ENCODE peak calls at places on chromosomes 6 and 20, in five cellular contexts. V is GM12878, A is H1, T is HepG2, B is NT2/D1. P is an unnamed sample.

GRCh38 chr6:131819507-131820228 is 11.8 kb downstream of the ENPP1 start:
- DNase-seq in V (no peak), A (no peak), T (peak), B (no peak), P (no peak)

GRCh38 chr20:32610897-32611218 is 25.7 kb upstream of the NOL4L start:
- DNase-seq in V (no peak), A (no peak), T (no peak), B (no peak), P (no peak)

GRCh38 chr6:84033523-84034451 is at the start of gene MRAP2:
- DNase-seq in V (no peak), A (no peak), T (no peak), B (no peak), P (peak)

GRCh38 chr20:41349266-41349665 is 8.6 kb downstream of the LPIN3 start:
- DNase-seq in V (no peak), A (no peak), T (no peak), B (no peak), P (no peak)

GRCh38 chr6:79737172-79737571 is 106.0 kb downstream of the SH3BGRL2 start:
- DNase-seq in V (no peak), A (no peak), T (no peak), B (no peak), P (no peak)

GRCh38 chr6:134466751-134467525 is 149.0 kb upstream of the SGK1 start:
- DNase-seq in V (no peak), A (no peak), T (peak), B (no peak), P (no peak)

GRCh38 chr6:70864404-70864803 is 92.5 kb downstream of the B3GAT2 start:
- DNase-seq in V (no peak), A (no peak), T (no peak), B (no peak), P (no peak)

GRCh38 chr20:63587781-63588591 is 13.9 kb upstream of the HELZ2 start:
- DNase-seq in V (no peak), A (no peak), T (no peak), B (no peak), P (no peak)

GRCh38 chr20:23320317-23320716 is 30.3 kb upstream of the NXT1 start:
- DNase-seq in V (no peak), A (no peak), T (peak), B (no peak), P (peak)

GRCh38 chr6:80961166-80961565 is 791.3 kb downstream of the TENT5A start:
- DNase-seq in V (no peak), A (no peak), T (no peak), B (no peak), P (no peak)

GRCh38 chr6:130183271-130184222 is 39.2 kb downstream of the SAMD3 start:
- DNase-seq in V (no peak), A (no peak), T (no peak), B (no peak), P (no peak)

GRCh38 chr6:90790696-90791095 is 203.8 kb upstream of the MAP3K7 start:
- DNase-seq in V (no peak), A (no peak), T (no peak), B (no peak), P (no peak)

GRCh38 chr6:81985191-81985590 is 232.7 kb upstream of the TENT5A start:
- DNase-seq in V (no peak), A (no peak), T (no peak), B (no peak), P (no peak)

GRCh38 chr6:44002071-44002590 is 125.1 kb downstream of the MRPL14 start:
- DNase-seq in V (no peak), A (peak), T (peak), B (peak), P (no peak)

GRCh38 chr20:12152996-12153395 is 235.3 kb downstream of the BTBD3 start:
- DNase-seq in V (no peak), A (no peak), T (peak), B (no peak), P (no peak)

GRCh38 chr20:1798982-1799381 is 96.2 kb upstream of the SIRPA start:
- DNase-seq in V (no peak), A (no peak), T (no peak), B (no peak), P (no peak)

GRCh38 chr6:107021786-107022185 is 6.2 kb upstream of the MTRES1 start:
- DNase-seq in V (no peak), A (no peak), T (no peak), B (no peak), P (no peak)

GRCh38 chr6:3620389-3620788 is 131.1 kb downstream of the PXDC1 start:
- DNase-seq in V (no peak), A (no peak), T (no peak), B (no peak), P (no peak)

GRCh38 chr6:3617681-3618299 is 133.7 kb downstream of the PXDC1 start:
- DNase-seq in V (no peak), A (no peak), T (no peak), B (no peak), P (no peak)

GRCh38 chr6:3619800-3620199 is 131.7 kb downstream of the PXDC1 start:
- DNase-seq in V (no peak), A (no peak), T (no peak), B (no peak), P (no peak)

GRCh38 chr6:3618300-3619041 is 133.0 kb downstream of the PXDC1 start:
- DNase-seq in V (no peak), A (no peak), T (no peak), B (no peak), P (no peak)

DNA sequence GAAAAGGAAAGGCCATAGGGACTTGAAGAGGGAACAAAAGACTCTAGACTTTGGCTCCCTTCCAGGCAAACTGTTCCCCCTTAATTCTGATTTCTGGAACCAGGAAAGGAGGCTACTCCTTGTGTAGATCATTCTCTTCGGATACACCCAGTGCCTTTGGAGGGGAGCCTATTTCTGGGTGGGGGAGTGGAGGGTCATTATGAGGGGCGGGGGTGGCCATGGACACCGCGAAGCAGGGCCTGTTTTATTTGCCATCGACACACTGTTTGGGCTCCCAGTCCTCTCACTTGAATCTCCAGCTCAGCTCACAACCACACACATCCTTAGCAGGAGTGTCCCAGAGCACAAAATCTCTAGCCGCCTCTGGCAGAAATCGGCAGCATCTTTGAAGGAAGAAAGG is 132.3 kb downstream of the PXDC1 start:
- DNase-seq in V (no peak), A (no peak), T (no peak), B (no peak), P (no peak)
- TF ChIP-seq SUZ12 in V (no peak), A (no peak), T (no peak), B (no peak), P (no peak)

GRCh38 chr6:23173231-23173630 is 603.9 kb downstream of the HDGFL1 start:
- DNase-seq in V (no peak), A (no peak), T (no peak), B (no peak), P (no peak)
- TF ChIP-seq SUZ12 in V (no peak), A (no peak), T (no peak), B (no peak), P (no peak)

DNA sequence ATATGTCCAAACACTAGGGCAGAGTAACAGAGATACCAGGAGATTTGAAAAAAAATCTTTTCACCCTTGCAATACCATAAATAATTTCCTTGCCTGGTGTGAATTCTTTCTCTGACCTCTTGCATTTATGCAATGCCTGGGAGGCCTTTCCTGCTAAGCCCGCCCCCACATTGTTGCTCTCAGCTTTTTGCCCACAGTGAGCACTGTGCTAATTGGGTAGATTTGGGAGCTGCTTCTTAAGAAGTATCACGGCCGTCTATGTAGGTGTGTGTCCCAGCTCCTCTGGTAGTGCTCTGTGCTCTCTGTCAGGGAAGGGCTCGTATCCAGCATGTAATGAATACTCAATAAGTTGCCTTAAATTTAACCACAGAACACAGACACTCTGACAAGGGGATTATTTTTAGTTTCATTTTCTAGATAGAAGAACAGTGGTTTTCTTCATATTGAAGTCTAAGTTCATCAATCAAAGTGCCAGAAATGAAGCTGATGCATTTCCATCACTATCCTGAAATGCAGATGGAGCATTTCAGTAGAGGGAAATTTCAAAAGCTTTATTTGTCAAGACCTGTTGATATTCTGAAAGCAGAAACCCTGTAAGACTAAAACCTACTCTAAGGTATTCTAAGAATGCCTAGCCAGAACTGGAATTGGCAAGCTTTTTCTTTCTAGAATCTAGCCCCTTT is 54.5 kb upstream of the CEP85L start:
- DNase-seq in V (peak), A (peak), T (no peak), B (no peak), P (no peak)
- TF ChIP-seq SUZ12 in V (no peak), A (no peak), T (no peak), B (no peak), P (no peak)

GRCh38 chr6:5006182-5006581 is 2.3 kb upstream of the RPP40 start:
- DNase-seq in V (no peak), A (no peak), T (no peak), B (no peak), P (no peak)

GRCh38 chr6:5007531-5007930 is 3.7 kb upstream of the RPP40 start:
- DNase-seq in V (no peak), A (no peak), T (no peak), B (no peak), P (no peak)

GRCh38 chr6:5003604-5004372 is at the start of gene RPP40:
- DNase-seq in V (peak), A (peak), T (peak), B (peak), P (peak)

GRCh38 chr6:4999586-4999985 is 4.3 kb downstream of the RPP40 start:
- DNase-seq in V (no peak), A (no peak), T (no peak), B (no peak), P (no peak)

DNA sequence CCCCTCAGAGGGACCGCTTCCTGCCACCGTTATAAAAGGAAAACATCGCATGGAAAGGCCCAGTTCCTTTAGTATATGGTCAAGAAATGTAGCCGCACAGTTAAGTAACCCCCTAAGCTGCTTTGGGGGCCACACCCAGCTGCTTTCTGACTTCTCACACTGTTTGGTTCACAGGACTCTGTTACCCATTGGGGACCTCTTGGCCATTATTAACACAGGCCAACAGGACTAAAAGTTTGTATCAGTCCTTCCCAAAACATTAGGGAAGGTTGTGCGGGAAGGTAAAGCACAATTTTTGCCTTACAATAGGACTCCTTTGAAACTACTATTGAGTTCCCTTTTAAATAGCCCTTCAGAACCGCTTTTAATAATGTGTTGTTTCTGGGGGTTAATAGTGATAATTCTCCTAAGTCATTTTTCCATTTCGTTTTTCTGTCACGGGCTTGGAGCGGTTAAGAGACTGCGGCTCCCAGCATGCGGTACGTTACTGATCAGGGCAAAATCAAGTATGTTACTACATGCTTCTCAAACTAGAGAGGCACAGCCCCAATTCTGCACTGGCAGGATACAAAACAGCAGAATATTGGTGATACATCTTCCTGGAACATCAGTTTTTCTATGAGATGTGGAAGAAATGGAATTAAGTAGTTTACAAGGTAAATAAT is 668 bp upstream of the RPP40 start:
- DNase-seq in V (peak), A (no peak), T (no peak), B (no peak), P (no peak)
- TF ChIP-seq SUZ12 in V (no peak), A (no peak), T (no peak), B (no peak), P (no peak)

GRCh38 chr20:3045042-3045815 is 623 bp upstream of the MRPS26 start:
- DNase-seq in V (no peak), A (no peak), T (no peak), B (no peak), P (peak)
- TF ChIP-seq SUZ12 in V (no peak), A (no peak), T (no peak), B (no peak), P (no peak)

GRCh38 chr6:9126845-9127560 is 691.7 kb upstream of the SLC35B3 start:
- DNase-seq in V (no peak), A (no peak), T (no peak), B (no peak), P (no peak)

GRCh38 chr6:9116026-9116425 is 680.7 kb upstream of the SLC35B3 start:
- DNase-seq in V (no peak), A (no peak), T (no peak), B (no peak), P (no peak)

GRCh38 chr6:9121551-9121950 is 686.2 kb upstream of the SLC35B3 start:
- DNase-seq in V (no peak), A (no peak), T (no peak), B (no peak), P (no peak)
- TF ChIP-seq SUZ12 in V (no peak), A (no peak), T (no peak), B (no peak), P (no peak)

GRCh38 chr6:47308674-47309325 is 905 bp downstream of the TNFRSF21 start:
- DNase-seq in V (no peak), A (no peak), T (no peak), B (no peak), P (peak)
- TF ChIP-seq SUZ12 in V (peak), A (peak), T (no peak), B (no peak), P (no peak)

GRCh38 chr6:28208180-28208659 is 16.9 kb upstream of the ZSCAN9 start:
- DNase-seq in V (no peak), A (no peak), T (no peak), B (no peak), P (peak)

GRCh38 chr6:28209753-28210535 is 15.1 kb upstream of the ZSCAN9 start:
- DNase-seq in V (no peak), A (no peak), T (no peak), B (no peak), P (no peak)

GRCh38 chr6:28205879-28206278 is 19.2 kb upstream of the ZSCAN9 start:
- DNase-seq in V (no peak), A (no peak), T (no peak), B (no peak), P (no peak)

GRCh38 chr6:28206527-28207243 is 18.4 kb upstream of the ZSCAN9 start:
- DNase-seq in V (no peak), A (no peak), T (no peak), B (no peak), P (no peak)

GRCh38 chr6:28207244-28208179 is 17.6 kb upstream of the ZSCAN9 start:
- DNase-seq in V (no peak), A (no peak), T (no peak), B (no peak), P (peak)
- TF ChIP-seq SUZ12 in V (no peak), A (peak), T (no peak), B (no peak), P (no peak)

GRCh38 chr6:151136141-151136755 is 103.5 kb upstream of the AKAP12 start:
- DNase-seq in V (no peak), A (no peak), T (peak), B (no peak), P (no peak)
- TF ChIP-seq SUZ12 in V (no peak), A (no peak), T (no peak), B (no peak), P (no peak)